ENCODE peak calls at places on chromosome 4, in seven cellular contexts. U, L, V, C, S, B and O are unnamed samples. For H3K27me3 and H3K79me1, the result is how much of the 10 kb centered on the place peaks cover.

GRCh38 chr4:179607003-179607402 is 2164.8 kb upstream of the AGA start:
- DNase-seq in U (peak), L (no peak), V (no peak), C (no peak), S (no peak), B (no peak), O (no peak)

GRCh38 chr4:109302366-109303140 is at the start of gene COL25A1:
- DNase-seq in U (peak), L (peak), V (peak), C (peak), S (peak), B (peak), O (no peak)

GRCh38 chr4:183823394-183823793 is 81.7 kb upstream of the STOX2 start:
- DNase-seq in U (peak), L (no peak), V (no peak), C (no peak), S (peak), B (peak), O (peak)

GRCh38 chr4:117064297-117064696 is 21.1 kb downstream of the TRAM1L1 start:
- DNase-seq in U (peak), L (no peak), V (no peak), C (no peak), S (no peak), B (no peak), O (peak)

GRCh38 chr4:158670975-158671664 is 567 bp downstream of the C4orf46 start:
- DNase-seq in U (peak), L (peak), V (peak), C (peak), S (peak), B (peak), O (peak)

GRCh38 chr4:48439988-48440387 is 43.2 kb upstream of the SLC10A4 start:
- DNase-seq in U (no peak), L (no peak), V (no peak), C (no peak), S (no peak), B (peak), O (no peak)

GRCh38 chr4:107863850-107864371 is 39.2 kb downstream of the SGMS2 start:
- DNase-seq in U (peak), L (no peak), V (no peak), C (no peak), S (peak), B (peak), O (peak)

GRCh38 chr4:177041356-177041755 is 248.6 kb upstream of the VEGFC start:
- DNase-seq in U (no peak), L (no peak), V (no peak), C (no peak), S (no peak), B (no peak), O (no peak)

GRCh38 chr4:58564695-58565094 is 1454.5 kb upstream of the IGFBP7 start:
- DNase-seq in U (no peak), L (no peak), V (no peak), C (no peak), S (no peak), B (peak), O (no peak)

GRCh38 chr4:76987153-76987562 is 37.6 kb downstream of the SEPTIN11 start:
- DNase-seq in U (peak), L (no peak), V (no peak), C (no peak), S (peak), B (peak), O (no peak)

GRCh38 chr4:146245899-146246298 is 31.6 kb downstream of the REELD1 start:
- DNase-seq in U (no peak), L (no peak), V (no peak), C (no peak), S (no peak), B (no peak), O (no peak)

GRCh38 chr4:137267024-137267423 is 265.3 kb downstream of the PCDH18 start:
- DNase-seq in U (peak), L (no peak), V (no peak), C (no peak), S (no peak), B (no peak), O (peak)

GRCh38 chr4:95693594-95693993 is 144.8 kb upstream of the UNC5C start:
- DNase-seq in U (peak), L (no peak), V (no peak), C (peak), S (peak), B (peak), O (peak)

GRCh38 chr4:36244257-36245084 is at the start of gene ARAP2:
- DNase-seq in U (peak), L (peak), V (peak), C (peak), S (peak), B (peak), O (peak)

GRCh38 chr4:40190880-40191815 is 5.7 kb upstream of the RHOH start:
- DNase-seq in U (no peak), L (no peak), V (peak), C (no peak), S (peak), B (no peak), O (no peak)

GRCh38 chr4:24683116-24683515 is 98.8 kb upstream of the DHX15 start:
- DNase-seq in U (no peak), L (no peak), V (no peak), C (no peak), S (no peak), B (peak), O (no peak)

GRCh38 chr4:1323635-1324442 is 23.2 kb upstream of the UVSSA start:
- DNase-seq in U (peak), L (no peak), V (no peak), C (no peak), S (peak), B (no peak), O (peak)

GRCh38 chr4:180799798-180800197 is 1443.4 kb upstream of the TENM3 start:
- DNase-seq in U (peak), L (no peak), V (no peak), C (no peak), S (peak), B (no peak), O (no peak)

GRCh38 chr4:137700072-137700471 is 167.8 kb upstream of the PCDH18 start:
- DNase-seq in U (peak), L (no peak), V (no peak), C (no peak), S (no peak), B (no peak), O (no peak)

GRCh38 chr4:177283167-177283566 is 26.5 kb upstream of the NEIL3 start:
- DNase-seq in U (peak), L (no peak), V (no peak), C (no peak), S (peak), B (no peak), O (no peak)

GRCh38 chr4:25666031-25666630 is 10.5 kb downstream of the SLC34A2 start:
- DNase-seq in U (no peak), L (no peak), V (no peak), C (no peak), S (no peak), B (no peak), O (no peak)

GRCh38 chr4:165199286-165199685 is 8.1 kb upstream of the KLHL2 start:
- DNase-seq in U (no peak), L (no peak), V (no peak), C (no peak), S (no peak), B (no peak), O (no peak)

GRCh38 chr4:120922390-120923200 is at the start of gene PRDM5:
- DNase-seq in U (peak), L (peak), V (peak), C (peak), S (peak), B (peak), O (peak)

GRCh38 chr4:180706766-180707165 is 1536.4 kb upstream of the TENM3 start:
- DNase-seq in U (no peak), L (no peak), V (no peak), C (no peak), S (no peak), B (no peak), O (no peak)

GRCh38 chr4:41887821-41888699 is 47.2 kb upstream of the TMEM33 start:
- DNase-seq in U (peak), L (no peak), V (no peak), C (no peak), S (peak), B (peak), O (peak)
- H3K27me3 ChIP-seq in U (under half), L (under half), V (under half), C (under half), S (half or more), B (under half), O (under half)

DNA sequence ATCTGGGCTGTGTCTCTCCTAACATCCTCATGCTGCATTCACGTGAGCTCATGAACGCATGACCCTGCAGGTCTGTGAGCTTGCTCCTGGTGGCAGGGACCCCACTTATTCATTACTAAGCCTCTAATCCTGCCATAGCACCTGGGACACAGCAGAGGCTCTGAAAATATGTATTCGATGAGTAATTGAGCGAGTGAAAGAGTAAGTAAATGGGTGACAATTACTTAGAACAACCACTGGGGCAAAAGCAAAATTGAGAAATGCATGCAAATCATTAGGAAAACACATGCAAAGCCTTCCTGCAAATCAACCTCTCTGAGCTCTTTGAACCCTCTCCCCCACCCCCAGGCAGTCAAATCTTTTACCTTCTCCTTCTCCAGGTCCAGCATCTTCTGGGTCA is 23.6 kb upstream of the C4orf50 start:
- DNase-seq in U (no peak), L (no peak), V (no peak), C (no peak), S (no peak), B (no peak), O (no peak)
- H3K79me1 ChIP-seq in U (under half), L (under half), V (under half), C (under half), S (under half), B (under half), O (under half)

GRCh38 chr4:80186666-80187065 is 10.6 kb upstream of the PRDM8 start:
- DNase-seq in U (no peak), L (no peak), V (no peak), C (no peak), S (no peak), B (no peak), O (no peak)
- H3K27me3 ChIP-seq in U (under half), L (half or more), V (half or more), C (half or more), S (under half), B (half or more), O (half or more)

GRCh38 chr4:81352476-81352875 is 119.2 kb downstream of the RASGEF1B start:
- DNase-seq in U (peak), L (no peak), V (no peak), C (no peak), S (no peak), B (no peak), O (no peak)

GRCh38 chr4:81358173-81358572 is 113.5 kb downstream of the RASGEF1B start:
- DNase-seq in U (no peak), L (no peak), V (no peak), C (no peak), S (no peak), B (no peak), O (no peak)

GRCh38 chr4:81355136-81355535 is 116.6 kb downstream of the RASGEF1B start:
- DNase-seq in U (no peak), L (no peak), V (no peak), C (no peak), S (no peak), B (no peak), O (no peak)

GRCh38 chr4:81351653-81352455 is 119.9 kb downstream of the RASGEF1B start:
- DNase-seq in U (peak), L (peak), V (peak), C (peak), S (peak), B (peak), O (peak)

GRCh38 chr4:81353861-81354260 is 117.8 kb downstream of the RASGEF1B start:
- DNase-seq in U (peak), L (no peak), V (no peak), C (no peak), S (no peak), B (no peak), O (peak)
- H3K79me1 ChIP-seq in U (under half), L (under half), V (under half), C (under half), S (under half), B (under half), O (under half)

GRCh38 chr4:16100833-16101232 is 17.0 kb upstream of the PROM1 start:
- DNase-seq in U (no peak), L (no peak), V (no peak), C (no peak), S (no peak), B (no peak), O (no peak)
- H3K27me3 ChIP-seq in U (under half), L (under half), V (under half), C (under half), S (under half), B (under half), O (under half)

DNA sequence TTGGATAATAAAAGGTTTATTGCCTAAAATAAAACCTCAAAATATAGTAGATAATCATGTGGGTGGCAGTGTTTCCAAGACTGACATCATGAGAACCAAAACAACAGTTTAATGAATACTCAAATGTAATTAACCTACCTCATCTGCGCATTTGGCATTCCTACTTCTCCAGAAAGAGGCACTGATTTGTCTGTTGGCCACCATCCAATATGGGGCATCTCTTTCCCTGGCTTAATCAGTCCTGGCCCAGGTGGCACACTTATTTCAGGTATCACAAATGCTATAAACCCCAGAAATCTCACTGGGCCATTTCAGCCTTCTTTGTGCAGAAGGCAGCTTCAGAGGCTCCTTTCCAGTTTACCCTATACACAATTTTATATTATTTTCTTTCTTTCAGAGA is 192.2 kb downstream of the COMMD8 start:
- DNase-seq in U (no peak), L (no peak), V (no peak), C (no peak), S (no peak), B (no peak), O (no peak)
- H3K79me1 ChIP-seq in U (under half), L (under half), V (under half), C (under half), S (under half), B (under half), O (under half)

GRCh38 chr4:19368800-19369199 is 882.9 kb upstream of the SLIT2 start:
- DNase-seq in U (no peak), L (no peak), V (no peak), C (no peak), S (no peak), B (no peak), O (no peak)

GRCh38 chr4:19375405-19375804 is 876.3 kb upstream of the SLIT2 start:
- DNase-seq in U (no peak), L (peak), V (no peak), C (no peak), S (no peak), B (no peak), O (no peak)

GRCh38 chr4:19375931-19376330 is 875.8 kb upstream of the SLIT2 start:
- DNase-seq in U (peak), L (no peak), V (no peak), C (no peak), S (no peak), B (no peak), O (no peak)

GRCh38 chr4:19372365-19372764 is 879.3 kb upstream of the SLIT2 start:
- DNase-seq in U (no peak), L (no peak), V (no peak), C (no peak), S (no peak), B (no peak), O (no peak)
- H3K27me3 ChIP-seq in U (under half), L (under half), V (under half), C (under half), S (under half), B (under half), O (under half)

DNA sequence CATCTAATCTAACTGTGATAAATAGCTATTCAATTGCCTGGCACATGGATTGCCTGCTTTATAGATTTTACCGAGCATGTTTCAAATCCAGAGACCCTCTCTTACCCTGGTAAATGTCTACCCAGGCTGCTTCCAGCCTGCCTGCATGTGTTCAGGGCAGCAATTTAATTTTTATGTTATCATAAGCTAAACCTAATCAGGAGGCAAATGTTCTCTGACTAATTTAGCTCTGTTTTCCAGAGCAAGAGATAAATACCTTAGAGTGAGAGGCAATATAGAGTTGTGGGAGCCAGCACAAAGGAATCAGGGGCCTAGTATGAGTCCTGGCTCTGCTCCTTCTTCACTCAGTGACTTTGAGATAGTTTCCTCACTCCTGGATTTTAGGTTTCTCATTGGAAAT is 37.7 kb downstream of the PARM1 start:
- DNase-seq in U (no peak), L (no peak), V (no peak), C (no peak), S (no peak), B (no peak), O (no peak)
- H3K79me1 ChIP-seq in U (under half), L (under half), V (under half), C (under half), S (under half), B (under half), O (under half)